ENCODE peak calls at places on chromosomes 4 and X, in eight cellular contexts. G is ELR; T is NCI-H2107; E is activated CD8-positive, alpha-beta memory T cell treated with anti-CD3 and anti-CD28 coated beads for 48 hours; U is tibial artery; K is activated naive CD4-positive, alpha-beta T cell treated with anti-CD3 and anti-CD28 coated beads for 36 hours; N is NCI-H82; H is AG04450. D is an unnamed sample.

GRCh38 chr4:69731261-69731660 is 29.2 kb downstream of the SULT1B1 start:
- DNase-seq in G (no peak), T (no peak), E (no peak), U (no peak), K (no peak), N (no peak), H (no peak), D (no peak)

GRCh38 chr4:3760833-3761232 is 5.4 kb upstream of the ADRA2C start:
- DNase-seq in G (no peak), T (no peak), E (no peak), U (no peak), K (no peak), N (no peak), H (no peak), D (no peak)

GRCh38 chrX:85084770-85085393 is 81.2 kb downstream of the APOOL start:
- DNase-seq in G (peak; percentile 36), T (no peak), E (no peak), U (no peak), K (peak; percentile 12), N (peak; percentile 44), H (peak; percentile 8), D (peak; percentile 33)

GRCh38 chrX:109777749-109778148 is 44.7 kb upstream of the ACSL4 start:
- DNase-seq in G (no peak), T (no peak), E (no peak), U (no peak), K (no peak), N (no peak), H (no peak), D (no peak)

GRCh38 chr4:7861440-7861881 is 78.2 kb downstream of the AFAP1 start:
- DNase-seq in G (peak; percentile 84), T (no peak), E (no peak), U (no peak), K (no peak), N (no peak), H (peak; percentile 92), D (peak; percentile 88)

GRCh38 chrX:95076449-95076848 is 1402.4 kb downstream of the FAM133A start:
- DNase-seq in G (peak; percentile 71), T (no peak), E (no peak), U (no peak), K (peak; percentile 8), N (peak; percentile 59), H (no peak), D (peak; percentile 21)

GRCh38 chr4:10803944-10804343 is 119.4 kb upstream of the CLNK start:
- DNase-seq in G (no peak), T (no peak), E (no peak), U (no peak), K (no peak), N (no peak), H (no peak), D (no peak)

GRCh38 chr4:46908148-46908547 is 897 bp downstream of the COX7B2 start:
- DNase-seq in G (no peak), T (no peak), E (no peak), U (no peak), K (no peak), N (no peak), H (no peak), D (no peak)

GRCh38 chrX:133674726-133675470 is 259.6 kb upstream of the GPC4 start:
- DNase-seq in G (no peak), T (no peak), E (no peak), U (no peak), K (no peak), N (no peak), H (no peak), D (peak; percentile 65)

GRCh38 chr4:105296672-105297071 is 150.0 kb downstream of the TET2 start:
- DNase-seq in G (no peak), T (no peak), E (no peak), U (no peak), K (no peak), N (no peak), H (no peak), D (no peak)

GRCh38 chr4:67575232-67575888 is 16.8 kb downstream of the STAP1 start:
- DNase-seq in G (no peak), T (peak; percentile 13), E (no peak), U (no peak), K (peak; percentile 28), N (no peak), H (no peak), D (peak; percentile 49)

D was measured in bronchial epithelial cell.